ENCODE peak calls at places on chromosomes 2 and 18, in nine cellular contexts. D, M, J, R, C, F, E, W and H are unnamed samples.

GRCh38 chr18:304887-305529 is 37.2 kb upstream of the THOC1 start:
- DNase-seq in D (no peak), F (no peak), M (no peak), J (no peak), R (no peak), C (peak; percentile 21), W (no peak), E (no peak), H (no peak)

GRCh38 chr18:3758531-3758930 is 308.6 kb downstream of the TGIF1 start:
- DNase-seq in M (no peak), D (no peak), J (peak; percentile 21), C (no peak), R (no peak), W (no peak), F (no peak), E (peak; percentile 6), H (no peak)

GRCh38 chr18:5122270-5122669 is 74.8 kb downstream of the AKAIN1 start:
- DNase-seq in C (no peak), R (no peak), M (no peak), E (no peak), F (no peak), D (no peak), J (no peak), W (no peak), H (no peak)

GRCh38 chr18:58285731-58286130 is 241.7 kb downstream of the NEDD4L start:
- DNase-seq in M (no peak), F (peak; percentile 46), E (no peak), J (no peak), W (no peak), D (no peak), C (no peak), R (no peak), H (no peak)

GRCh38 chr2:26033270-26033768 is 565 bp upstream of the RAB10 start:
- DNase-seq in R (no peak), M (peak; percentile 88), E (peak; percentile 71), J (peak; percentile 77), C (peak; percentile 88), W (peak; percentile 70), D (no peak), F (peak; percentile 82), H (no peak)

GRCh38 chr2:27888790-27889189 is 1.4 kb downstream of the RBKS start:
- DNase-seq in F (no peak), M (no peak), C (no peak), E (no peak), D (no peak), J (no peak), R (no peak), W (no peak), H (no peak)

GRCh38 chr2:20213651-20214565 is 11.0 kb downstream of the SDC1 start:
- DNase-seq in W (no peak), C (no peak), D (peak; percentile 67), F (peak; percentile 93), E (no peak), J (no peak), M (peak; percentile 61), R (no peak), H (no peak)

GRCh38 chr2:132416080-132416911 is at the start of gene GPR39:
- DNase-seq in W (peak; percentile 56), M (peak; percentile 94), E (peak; percentile 94), C (peak; percentile 84), R (peak; percentile 79), F (peak; percentile 92), D (no peak), J (peak; percentile 53), H (peak; percentile 78)

GRCh38 chr18:58416704-58417683 is 211.9 kb downstream of the ALPK2 start:
- DNase-seq in J (no peak), E (no peak), W (no peak), C (no peak), D (no peak), F (peak; percentile 70), M (no peak), R (no peak), H (no peak)

GRCh38 chr2:172435608-172435911 is 8.2 kb downstream of the ITGA6 start:
- DNase-seq in D (no peak), M (no peak), E (no peak), W (no peak), R (no peak), C (no peak), F (no peak), J (no peak), H (no peak)

GRCh38 chr2:96359866-96360265 is 24.3 kb downstream of the NCAPH start:
- DNase-seq in C (no peak), R (no peak), E (no peak), M (no peak), F (no peak), J (no peak), W (no peak), D (no peak), H (no peak)

GRCh38 chr2:229257980-229258379 is 13.1 kb downstream of the PID1 start:
- DNase-seq in M (no peak), E (no peak), W (no peak), J (no peak), R (no peak), F (no peak), D (no peak), C (no peak), H (peak; percentile 69)

GRCh38 chr2:229254206-229254605 is 16.9 kb downstream of the PID1 start:
- DNase-seq in W (no peak), R (no peak), E (no peak), D (no peak), F (no peak), J (no peak), M (no peak), C (no peak), H (no peak)

GRCh38 chr2:229249536-229249935 is 21.6 kb downstream of the PID1 start:
- DNase-seq in C (no peak), R (no peak), M (no peak), F (no peak), D (no peak), J (no peak), E (no peak), W (no peak), H (no peak)

GRCh38 chr2:229252996-229253395 is 18.1 kb downstream of the PID1 start:
- DNase-seq in W (no peak), D (no peak), F (no peak), M (no peak), E (no peak), J (no peak), C (no peak), R (no peak), H (no peak)

DNA sequence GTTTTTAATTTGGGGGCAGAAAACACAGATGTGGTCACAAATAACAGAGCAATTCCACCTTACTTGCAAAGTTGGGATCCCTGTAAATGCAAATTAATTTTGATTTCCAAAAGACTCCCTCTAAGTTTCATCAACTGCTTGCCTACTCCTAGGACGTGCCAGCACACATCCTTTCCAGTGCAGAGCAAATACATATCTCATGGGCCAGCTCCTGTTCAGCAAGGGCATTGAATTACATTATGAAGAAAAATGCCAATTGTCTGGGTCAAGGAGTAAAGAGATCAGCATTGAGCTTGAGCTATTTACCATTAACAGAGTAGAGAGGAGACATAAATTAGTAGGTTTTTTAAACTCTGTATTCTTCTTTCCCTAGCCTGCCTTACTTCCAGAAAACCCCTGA is 18.8 kb downstream of the PID1 start:
- DNase-seq in E (no peak), F (no peak), R (no peak), C (no peak), W (no peak), J (no peak), M (no peak), D (no peak), H (no peak)
- H3K4me1 ChIP-seq in E (no peaks in the 10 kb centered on the region), F (no peaks in the 10 kb centered on the region), R (no peaks in the 10 kb centered on the region), C (peaks cover 15% of the 10 kb centered on the region), W (no peaks in the 10 kb centered on the region), J (no peaks in the 10 kb centered on the region), M (no peaks in the 10 kb centered on the region), D (no peaks in the 10 kb centered on the region), H (peaks cover 4% of the 10 kb centered on the region)

DNA sequence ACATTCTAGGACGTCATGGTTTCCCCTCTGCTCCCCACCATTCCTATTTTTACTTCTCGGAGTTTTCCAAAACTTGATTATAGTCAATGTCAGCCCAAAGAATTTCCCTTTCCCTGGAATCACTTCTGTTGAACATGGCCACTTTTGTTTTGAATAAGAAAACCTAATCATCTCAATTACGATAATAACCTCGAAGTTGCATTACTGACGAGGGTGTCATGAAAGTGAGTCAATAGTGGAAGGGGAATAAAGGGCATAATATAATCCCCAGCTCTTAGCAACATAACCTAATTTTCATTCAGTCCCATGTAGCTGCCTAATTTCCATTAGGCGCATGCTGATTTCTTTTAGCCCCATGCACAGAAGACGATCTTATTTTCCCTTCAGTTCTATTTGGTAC is 51.0 kb upstream of the RAPH1 start:
- DNase-seq in D (no peak), F (no peak), W (no peak), C (no peak), J (no peak), M (no peak), E (no peak), R (no peak), H (no peak)
- H3K27ac ChIP-seq in D (no peak overlapping the region), F (no peak overlapping the region), W (no peak overlapping the region), C (no peak overlapping the region), J (no peak overlapping the region), M (no peak overlapping the region), E (no peak overlapping the region), R (no peak overlapping the region), H (no peak overlapping the region)

DNA sequence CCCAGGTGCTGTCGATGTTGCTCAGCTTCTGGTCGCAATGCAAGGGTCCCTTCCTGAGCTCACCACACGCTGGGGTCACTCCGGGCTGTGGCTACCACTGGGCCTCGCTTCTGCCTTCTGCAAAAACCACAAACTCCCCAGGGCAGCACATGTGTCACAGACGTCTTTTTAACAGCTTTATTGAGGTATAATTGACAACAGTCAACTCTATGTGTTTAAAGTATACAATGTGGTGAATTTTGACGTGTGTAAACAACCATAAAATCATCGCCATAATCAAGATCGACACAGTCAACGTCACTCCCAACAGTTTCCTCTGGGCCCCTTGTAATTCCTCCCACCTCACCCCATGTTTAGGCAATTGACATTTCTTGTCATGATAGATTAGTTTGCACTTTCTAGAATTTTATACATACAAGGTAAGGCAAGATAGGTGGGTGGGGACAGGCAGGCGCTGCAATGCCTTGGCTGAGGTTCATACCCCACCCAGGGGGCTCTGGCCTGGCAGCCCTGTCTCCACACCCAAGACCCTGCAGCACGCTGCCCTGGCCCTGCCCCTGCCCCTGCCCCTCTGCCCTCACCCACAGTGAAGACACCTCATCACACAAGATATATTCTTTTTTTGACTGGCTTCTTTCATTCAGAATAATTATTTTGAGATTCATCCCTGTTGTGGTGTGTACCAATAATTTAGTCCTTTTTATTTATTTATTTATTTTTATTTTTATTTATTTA is 11.6 kb upstream of the B3GNT7 start:
- DNase-seq in R (no peak), C (no peak), E (no peak), D (no peak), F (no peak), J (no peak), W (no peak), M (peak; percentile 63), H (no peak)
- TF ChIP-seq POLR2AphosphoS5 in R (no peak), C (no peak), E (no peak), D (no peak), F (no peak), J (no peak), W (no peak), M (no peak), H (no peak)

DNA sequence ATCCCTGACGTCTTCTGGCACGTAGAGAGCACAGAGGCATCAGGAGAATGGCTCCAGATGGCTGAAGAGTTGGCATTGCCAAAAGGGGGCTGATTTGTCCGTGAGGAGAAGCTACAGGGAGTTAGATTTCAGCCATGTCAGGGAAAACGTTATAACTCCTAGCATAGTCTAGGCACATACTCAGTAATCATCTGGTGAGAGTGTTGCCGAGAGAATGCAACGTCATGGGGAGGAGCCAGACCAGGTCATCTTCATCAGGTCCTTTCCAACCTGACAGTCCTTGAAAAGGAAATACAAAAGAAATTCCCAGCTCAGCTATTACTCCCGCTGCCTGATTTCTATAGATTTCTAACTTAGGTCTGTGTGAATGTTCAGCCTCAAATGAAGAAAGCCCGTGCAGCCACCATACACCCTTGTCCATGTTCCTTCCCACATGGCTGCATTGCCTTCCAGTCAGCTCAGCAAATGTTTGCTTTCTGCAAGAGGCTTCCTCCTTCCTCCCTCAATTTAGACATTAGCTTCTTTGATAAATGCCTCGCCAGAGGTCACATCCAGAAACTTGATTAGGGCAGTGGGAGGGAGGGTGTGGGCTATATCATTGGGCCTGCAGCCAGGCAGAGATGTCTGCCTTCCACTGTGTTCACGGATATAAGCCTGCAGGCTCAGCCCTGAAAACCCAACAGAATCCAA is 93.0 kb downstream of the STPG4 start:
- DNase-seq in E (no peak), W (no peak), R (peak; percentile 83), C (no peak), M (no peak), F (no peak), D (no peak), J (no peak), H (no peak)
- H3K4me1 ChIP-seq in E (peaks cover 50% of the 10 kb centered on the region), W (no peaks in the 10 kb centered on the region), R (peaks cover 47% of the 10 kb centered on the region), C (peaks cover 21% of the 10 kb centered on the region), M (peaks cover 38% of the 10 kb centered on the region), F (peaks cover 49% of the 10 kb centered on the region), D (peaks cover 30% of the 10 kb centered on the region), J (peaks cover 15% of the 10 kb centered on the region), H (peaks cover 75% of the 10 kb centered on the region)